ENCODE peak calls at places on chromosomes 12 and 14, in seven cellular contexts. Y is Karpas-422, Z is uterus, C is foreskin keratinocyte, I is aorta, M is pancreas, G is SJSA1. O is an unnamed sample.
A peak's percentile ranks its signal among the peaks of the same experiment; 100 is the strongest.

GRCh38 chr14:54446201-54446693 is 5.1 kb upstream of the CNIH1 start:
- DNase-seq in I (no peak), Y (no peak), Z (peak; percentile 94), C (no peak), M (no peak), G (no peak), O (no peak)

GRCh38 chr12:79063258-79063657 is 198.7 kb downstream of the SYT1 start:
- DNase-seq in G (no peak), Z (no peak), M (no peak), I (no peak), C (no peak), Y (no peak), O (no peak)

GRCh38 chr12:22700126-22700525 is 75.2 kb downstream of the ETNK1 start:
- DNase-seq in C (no peak), M (no peak), Z (no peak), G (no peak), Y (no peak), I (no peak), O (no peak)

GRCh38 chr12:110501378-110501721 is 561 bp downstream of the VPS29 start:
- DNase-seq in C (peak; percentile 53), Y (peak; percentile 80), M (no peak), I (peak; percentile 46), G (peak; percentile 56), Z (no peak), O (peak; percentile 46)

GRCh38 chr14:37230551-37231194 is 32.9 kb downstream of the MIPOL1 start:
- DNase-seq in M (no peak), G (no peak), I (no peak), Z (no peak), Y (peak; percentile 92), C (no peak), O (peak; percentile 75)

GRCh38 chr12:102107970-102108369 is 11.9 kb downstream of the NUP37 start:
- DNase-seq in C (no peak), M (no peak), Y (no peak), G (no peak), Z (no peak), I (no peak), O (no peak)

GRCh38 chr12:1716911-1717310 is 26.0 kb downstream of the ADIPOR2 start:
- DNase-seq in M (no peak), Y (no peak), G (no peak), Z (no peak), C (no peak), I (no peak), O (no peak)

GRCh38 chr12:48883305-48884171 is 17.9 kb upstream of the RND1 start:
- DNase-seq in M (peak; percentile 65), C (no peak), Z (no peak), G (no peak), Y (no peak), I (no peak), O (no peak)

GRCh38 chr12:28027328-28027727 is 54.8 kb upstream of the PTHLH start:
- DNase-seq in M (no peak), I (no peak), C (no peak), G (no peak), Y (no peak), Z (no peak), O (no peak)

GRCh38 chr14:74579447-74580274 is 32.4 kb downstream of the LTBP2 start:
- DNase-seq in Z (no peak), I (peak; percentile 37), G (peak; percentile 68), M (no peak), Y (no peak), C (peak; percentile 97), O (no peak)

GRCh38 chr12:108724890-108725151 is 6.5 kb downstream of the CORO1C start:
- DNase-seq in I (no peak), C (no peak), Y (no peak), M (no peak), Z (no peak), G (no peak), O (no peak)
- H3K4me1 ChIP-seq in I (peaks cover 4% of the 10 kb centered on the region), C (peaks cover 62% of the 10 kb centered on the region), Y (peaks cover 11% of the 10 kb centered on the region), M (peaks cover 6% of the 10 kb centered on the region), Z (peaks cover 25% of the 10 kb centered on the region), G (peaks cover 82% of the 10 kb centered on the region), O (peaks cover 43% of the 10 kb centered on the region)

GRCh38 chr14:64743061-64743460 is 38.8 kb downstream of the PLEKHG3 start:
- DNase-seq in Y (no peak), I (no peak), G (no peak), Z (no peak), M (no peak), C (no peak), O (no peak)
- H3K4me1 ChIP-seq in Y (no peaks in the 10 kb centered on the region), I (no peaks in the 10 kb centered on the region), G (peaks cover 5% of the 10 kb centered on the region), Z (no peaks in the 10 kb centered on the region), M (no peaks in the 10 kb centered on the region), C (no peaks in the 10 kb centered on the region), O (no peaks in the 10 kb centered on the region)

DNA sequence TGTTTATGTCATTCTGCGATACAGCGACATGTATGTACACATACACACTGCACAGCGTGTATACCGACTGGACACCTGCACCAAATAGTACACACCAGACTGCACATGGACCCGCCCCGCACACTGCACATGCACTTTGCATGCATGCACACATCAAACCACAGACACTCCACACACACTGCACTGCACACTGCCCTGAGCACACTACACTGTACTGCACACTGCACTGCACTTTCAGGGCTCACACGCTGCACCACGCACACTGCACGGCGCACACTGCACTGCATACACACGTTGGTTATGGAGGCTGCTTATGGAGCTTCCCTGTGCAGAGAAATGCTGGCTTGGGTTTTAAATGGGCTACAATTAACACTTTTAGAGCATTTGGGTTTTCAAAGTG is 1.6 kb downstream of the PAPLN start:
- DNase-seq in M (no peak), Z (no peak), Y (peak; percentile 65), G (no peak), C (no peak), I (no peak), O (no peak)
- H3K4me1 ChIP-seq in M (no peaks in the 10 kb centered on the region), Z (no peaks in the 10 kb centered on the region), Y (peaks cover 99% of the 10 kb centered on the region), G (peaks cover 30% of the 10 kb centered on the region), C (peaks cover 14% of the 10 kb centered on the region), I (no peaks in the 10 kb centered on the region), O (peaks cover 45% of the 10 kb centered on the region)

DNA sequence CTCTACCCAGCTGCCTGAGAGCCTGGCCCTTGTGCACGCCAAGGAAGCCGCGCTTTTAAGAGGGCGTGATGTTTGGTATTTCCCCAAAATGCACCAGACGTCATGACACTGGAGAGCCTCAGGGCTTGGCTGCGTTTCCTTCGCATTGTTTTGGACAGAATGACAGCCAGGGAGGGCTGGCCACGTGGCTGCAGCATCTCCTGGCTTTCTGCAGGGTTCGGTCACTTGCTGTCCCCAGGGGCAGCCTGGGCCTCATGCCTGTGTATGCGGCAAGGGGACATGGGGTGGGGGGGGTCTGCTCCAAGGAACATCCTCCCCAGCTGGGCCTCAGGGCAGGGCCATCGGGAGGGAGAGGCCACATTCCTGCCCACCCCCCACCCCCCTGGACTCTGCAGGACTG is 16.2 kb upstream of the NUDT14 start:
- DNase-seq in Y (no peak), M (no peak), C (no peak), I (no peak), G (peak; percentile 86), Z (no peak), O (no peak)
- H3K4me1 ChIP-seq in Y (no peaks in the 10 kb centered on the region), M (no peaks in the 10 kb centered on the region), C (no peaks in the 10 kb centered on the region), I (no peaks in the 10 kb centered on the region), G (peaks cover 91% of the 10 kb centered on the region), Z (no peaks in the 10 kb centered on the region), O (peaks cover 22% of the 10 kb centered on the region)

GRCh38 chr12:51869490-51869865 is 18.4 kb upstream of the ANKRD33 start:
- DNase-seq in M (no peak), I (peak; percentile 43), Z (no peak), G (no peak), Y (no peak), C (no peak), O (no peak)

GRCh38 chr12:51871918-51872688 is 15.8 kb upstream of the ANKRD33 start:
- DNase-seq in Y (no peak), I (peak; percentile 17), Z (no peak), G (no peak), M (no peak), C (no peak), O (no peak)

GRCh38 chr12:51869931-51870330 is 18.0 kb upstream of the ANKRD33 start:
- DNase-seq in Y (no peak), M (no peak), G (no peak), I (peak; percentile 43), Z (no peak), C (no peak), O (no peak)

GRCh38 chr12:51872689-51872981 is 15.3 kb upstream of the ANKRD33 start:
- DNase-seq in M (no peak), G (no peak), I (no peak), Y (no peak), Z (no peak), C (no peak), O (no peak)

GRCh38 chr12:51871126-51871525 is 16.8 kb upstream of the ANKRD33 start:
- DNase-seq in C (no peak), I (peak; percentile 82), Z (no peak), M (no peak), G (no peak), Y (no peak), O (no peak)
- H3K4me1 ChIP-seq in C (no peaks in the 10 kb centered on the region), I (no peaks in the 10 kb centered on the region), Z (no peaks in the 10 kb centered on the region), M (no peaks in the 10 kb centered on the region), G (peaks cover 3% of the 10 kb centered on the region), Y (no peaks in the 10 kb centered on the region), O (no peaks in the 10 kb centered on the region)

GRCh38 chr12:65187665-65188064 is 18.3 kb downstream of the LEMD3 start:
- DNase-seq in M (no peak), I (no peak), C (no peak), Z (no peak), Y (no peak), G (no peak), O (no peak)

GRCh38 chr12:65184176-65184857 is 14.9 kb downstream of the LEMD3 start:
- DNase-seq in Y (no peak), I (no peak), C (no peak), Z (no peak), G (no peak), M (no peak), O (no peak)

GRCh38 chr12:65182012-65182739 is 12.8 kb downstream of the LEMD3 start:
- DNase-seq in M (no peak), I (no peak), C (no peak), Z (no peak), Y (no peak), G (no peak), O (no peak)

GRCh38 chr12:65188179-65188709 is 18.9 kb downstream of the LEMD3 start:
- DNase-seq in M (no peak), G (no peak), Y (no peak), Z (no peak), C (no peak), I (no peak), O (peak; percentile 13)

DNA sequence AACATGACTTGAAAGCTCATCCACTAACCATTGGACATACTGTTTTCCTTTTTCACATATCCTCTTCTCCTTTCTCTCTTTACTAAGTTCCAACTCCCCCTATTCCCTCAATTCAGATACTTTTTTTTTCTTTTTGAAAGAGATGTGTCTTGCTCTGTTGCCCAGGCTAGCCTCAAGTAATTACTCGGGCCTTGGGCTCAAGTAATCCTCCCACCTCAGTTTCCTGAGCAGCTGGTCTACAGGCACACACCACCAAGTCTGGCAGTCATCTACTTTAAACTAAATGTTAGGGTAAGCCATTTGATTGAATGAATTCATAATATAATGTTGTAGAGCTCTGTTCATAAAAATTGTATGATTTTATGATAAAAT is 15.5 kb downstream of the LEMD3 start:
- DNase-seq in Y (no peak), M (no peak), Z (no peak), I (no peak), G (no peak), C (no peak), O (no peak)
- H3K4me1 ChIP-seq in Y (peaks cover 6% of the 10 kb centered on the region), M (peaks cover 49% of the 10 kb centered on the region), Z (peaks cover 14% of the 10 kb centered on the region), I (peaks cover 6% of the 10 kb centered on the region), G (no peaks in the 10 kb centered on the region), C (no peaks in the 10 kb centered on the region), O (peaks cover 28% of the 10 kb centered on the region)

GRCh38 chr14:101520621-101521305 is 40.5 kb upstream of the DIO3 start:
- DNase-seq in C (no peak), Y (no peak), M (no peak), I (peak; percentile 71), G (no peak), Z (peak; percentile 75), O (no peak)
- H3K4me1 ChIP-seq in C (no peaks in the 10 kb centered on the region), Y (no peaks in the 10 kb centered on the region), M (no peaks in the 10 kb centered on the region), I (no peaks in the 10 kb centered on the region), G (no peaks in the 10 kb centered on the region), Z (no peaks in the 10 kb centered on the region), O (no peaks in the 10 kb centered on the region)

O was measured in OCI-LY7.